ENCODE peak calls at places on chromosomes 1 and 21, in four cellular contexts. M is AG10803, T is kidney epithelial cell, E is foreskin fibroblast. J is an unnamed sample.

GRCh38 chr1:17513131-17513530 is 26.4 kb upstream of the ARHGEF10L start:
- DNase-seq in E (no peak), T (no peak), M (no peak), J (no peak)

GRCh38 chr1:162178432-162178831 is 108.9 kb downstream of the NOS1AP start:
- DNase-seq in M (no peak), T (no peak), E (no peak), J (no peak)

GRCh38 chr1:25703671-25704637 is 87.4 kb downstream of the MAN1C1 start:
- DNase-seq in M (no peak), T (no peak), E (peak), J (no peak)

GRCh38 chr1:117678246-117678977 is 72.6 kb downstream of the TENT5C start:
- DNase-seq in E (no peak), T (no peak), M (no peak), J (no peak)

GRCh38 chr1:156750191-156750931 is 1.1 kb downstream of the HDGF start:
- DNase-seq in M (peak), E (peak), T (no peak), J (no peak)

GRCh38 chr1:24635195-24635843 is 7.8 kb upstream of the SRRM1 start:
- DNase-seq in E (peak), M (peak), T (peak), J (peak)

GRCh38 chr1:75796376-75797272 is at the start of gene MSH4:
- DNase-seq in E (no peak), T (no peak), M (no peak), J (no peak)

GRCh38 chr1:39268112-39268581 is 63.7 kb downstream of the MACF1 start:
- DNase-seq in E (peak), M (peak), T (peak), J (peak)

GRCh38 chr1:76949503-76949902 is 82.2 kb downstream of the ST6GALNAC5 start:
- DNase-seq in T (peak), M (peak), E (peak), J (peak)

GRCh38 chr1:38308780-38309179 is 262.2 kb upstream of the POU3F1 start:
- DNase-seq in T (no peak), M (peak), E (no peak), J (no peak)

GRCh38 chr1:111471012-111471411 is 2.8 kb upstream of the C1orf162 start:
- DNase-seq in E (no peak), M (no peak), T (no peak), J (no peak)

GRCh38 chr1:9161963-9162362 is 33.1 kb upstream of the GPR157 start:
- DNase-seq in M (no peak), T (no peak), E (no peak), J (no peak)

GRCh38 chr21:45981641-45982255 is at the start of gene COL6A1:
- DNase-seq in E (peak), M (peak), T (no peak), J (no peak)

GRCh38 chr1:181541458-181541857 is 58.1 kb downstream of the CACNA1E start:
- DNase-seq in T (no peak), E (no peak), M (no peak), J (no peak)

GRCh38 chr1:1601564-1602320 is 1.8 kb upstream of the FNDC10 start:
- DNase-seq in M (no peak), E (no peak), T (no peak), J (no peak)

GRCh38 chr1:40014812-40015594 is 25.5 kb upstream of the CAP1 start:
- DNase-seq in T (peak), M (peak), E (peak), J (peak)

GRCh38 chr1:15151871-15152270 is 1.7 kb upstream of the TMEM51 start:
- DNase-seq in M (no peak), E (no peak), T (no peak), J (no peak)
- H3K4me3 ChIP-seq in M (no peak), E (no peak), T (peak), J (no peak)

GRCh38 chr1:6923955-6924890 is 139.0 kb downstream of the CAMTA1 start:
- DNase-seq in M (no peak), T (no peak), E (no peak), J (no peak)
- H3K4me3 ChIP-seq in M (no peak), T (no peak), E (no peak), J (no peak)

GRCh38 chr1:220099826-220100225 is 5.9 kb downstream of the IARS2 start:
- DNase-seq in E (no peak), T (no peak), M (no peak), J (no peak)
- H3K4me3 ChIP-seq in E (no peak), T (no peak), M (no peak), J (no peak)

DNA sequence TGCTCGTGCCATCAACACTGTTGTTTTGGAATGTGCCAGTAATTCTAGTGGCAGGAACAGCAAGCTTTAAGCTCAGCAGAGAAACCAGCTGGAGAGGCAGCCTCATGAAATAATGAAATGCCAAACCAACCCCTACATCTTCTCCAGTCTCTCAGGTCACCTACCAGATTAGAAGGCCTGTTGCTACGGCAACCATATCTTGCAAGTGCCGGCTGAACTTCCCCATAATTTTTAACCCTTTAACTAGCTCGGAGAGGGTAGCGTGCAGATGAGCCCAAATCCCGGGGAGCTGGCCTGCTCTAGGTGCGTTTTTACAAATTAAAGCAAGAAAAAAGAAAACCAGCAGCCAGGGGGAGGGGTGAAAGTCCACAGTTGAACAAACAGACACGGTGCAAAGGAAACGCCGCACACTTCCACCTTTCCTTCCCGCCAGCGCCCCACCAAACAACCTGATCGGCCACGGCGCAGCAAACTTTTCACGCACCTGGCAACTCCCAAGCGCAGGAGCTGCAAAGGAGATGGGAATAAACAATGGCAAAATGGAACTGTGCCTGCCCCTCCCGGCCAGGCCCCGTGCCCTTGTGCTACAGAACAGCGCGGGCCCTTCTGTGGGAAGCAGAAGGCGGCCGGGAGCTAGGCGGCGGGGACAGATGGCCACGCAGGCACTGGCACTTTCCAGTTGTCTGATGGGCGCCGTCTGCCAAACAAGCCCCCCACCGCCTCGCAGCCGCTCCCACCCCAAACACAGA is 50.1 kb downstream of the SSBP3 start:
- DNase-seq in E (no peak), M (no peak), T (no peak), J (no peak)
- H3K4me3 ChIP-seq in E (no peak), M (no peak), T (no peak), J (no peak)